ENCODE peak calls at places on chromosome 18, in four cellular contexts. X is activated T-cell treated with anti-CD3 and anti-CD28 coated beads, Interleukin-2, amount 50 U/mL, for 1 hour; L is NCI-H1105 treated with DMSO at 0.1 percent for 48 hours; Q is tibial artery. T is an unnamed sample.

GRCh38 chr18:67864677-67865340 is 348.3 kb upstream of the DSEL start:
- DNase-seq in L (no peak), X (no peak), Q (no peak), T (no peak)

GRCh38 chr18:13243363-13243762 is 24.8 kb downstream of the LDLRAD4 start:
- DNase-seq in Q (peak), X (no peak), L (no peak), T (no peak)

GRCh38 chr18:10422731-10423130 is 31.7 kb upstream of the APCDD1 start:
- DNase-seq in L (no peak), Q (no peak), X (no peak), T (no peak)

GRCh38 chr18:51211552-51211951 is 14.1 kb upstream of the MEX3C start:
- DNase-seq in L (no peak), X (no peak), Q (no peak), T (no peak)

GRCh38 chr18:27685807-27686412 is 491.0 kb downstream of the CDH2 start:
- DNase-seq in Q (no peak), L (peak), X (no peak), T (no peak)

GRCh38 chr18:57134564-57135211 is 12.2 kb upstream of the BOD1L2 start:
- DNase-seq in L (no peak), X (no peak), Q (no peak), T (no peak)

GRCh38 chr18:78174737-78175136 is 804.9 kb upstream of the SALL3 start:
- DNase-seq in Q (no peak), X (no peak), L (no peak), T (no peak)

GRCh38 chr18:63890950-63891304 is 3.4 kb downstream of the SERPINB2 start:
- DNase-seq in Q (no peak), X (no peak), L (no peak), T (no peak)

GRCh38 chr18:77112161-77112801 is 20.3 kb downstream of the MBP start:
- DNase-seq in Q (peak), L (no peak), X (peak), T (peak)

GRCh38 chr18:41681138-41681881 is 273.7 kb upstream of the PIK3C3 start:
- DNase-seq in L (no peak), X (no peak), Q (no peak), T (no peak)

GRCh38 chr18:79869591-79870368 is 72.0 kb downstream of the KCNG2 start:
- DNase-seq in Q (no peak), L (no peak), X (no peak), T (no peak)

GRCh38 chr18:76518073-76518472 is 23.0 kb upstream of the ZNF516 start:
- DNase-seq in Q (no peak), X (no peak), L (no peak), T (no peak)

GRCh38 chr18:72672364-72673151 is 128.4 kb upstream of the CBLN2 start:
- DNase-seq in X (no peak), Q (no peak), L (peak), T (no peak)

GRCh38 chr18:49241852-49242251 is 218.6 kb downstream of the DYM start:
- DNase-seq in X (no peak), L (no peak), Q (no peak), T (no peak)

GRCh38 chr18:8685141-8685913 is 20.0 kb upstream of the MTCL1 start:
- DNase-seq in Q (no peak), L (peak), X (no peak), T (no peak)

GRCh38 chr18:70166668-70167067 is 38.8 kb downstream of the RTTN start:
- DNase-seq in Q (no peak), L (no peak), X (no peak), T (no peak)

GRCh38 chr18:44464401-44465185 is 216.1 kb upstream of the SETBP1 start:
- DNase-seq in X (no peak), L (no peak), Q (no peak), T (no peak)

GRCh38 chr18:42028232-42028832 is 73.3 kb downstream of the PIK3C3 start:
- DNase-seq in X (no peak), Q (no peak), L (peak), T (no peak)

GRCh38 chr18:79589601-79590091 is 90.0 kb upstream of the CTDP1 start:
- DNase-seq in X (no peak), L (peak), Q (no peak), T (no peak)

GRCh38 chr18:80190311-80190710 is 57.0 kb downstream of the PARD6G start:
- DNase-seq in L (no peak), Q (no peak), X (no peak), T (no peak)

GRCh38 chr18:79951545-79952456 is at the start of gene SLC66A2:
- DNase-seq in X (peak), L (peak), Q (peak), T (peak)

T was measured in gastrocnemius medialis.